ENCODE peak calls at places on chromosomes 1 and 21, in ten cellular contexts. One of them, this sample, is unnamed.

GRCh38 chr1:175192111-175192629 is 406 bp downstream of the KIAA0040 start:
- DNase-seq in breast epithelium: peak
- DNase-seq in stomach: peak
- DNase-seq in Panc1: no peak
- DNase-seq in SK-N-SH: peak
- DNase-seq in endothelial cell of umbilical vein: peak
- DNase-seq in sigmoid colon: peak
- DNase-seq in HCT116: no peak
- DNase-seq in K562: peak
- DNase-seq in HL-60: no peak
- DNase-seq in this sample: peak

GRCh38 chr1:10776206-10776905 is 20.1 kb downstream of the CASZ1 start:
- DNase-seq in breast epithelium: peak
- DNase-seq in stomach: peak
- DNase-seq in Panc1: no peak
- DNase-seq in SK-N-SH: peak
- DNase-seq in endothelial cell of umbilical vein: no peak
- DNase-seq in sigmoid colon: no peak
- DNase-seq in HCT116: no peak
- DNase-seq in K562: no peak
- DNase-seq in HL-60: no peak
- DNase-seq in this sample: no peak

GRCh38 chr1:181936269-181936668 is 125.2 kb downstream of the ZNF648 start:
- DNase-seq in breast epithelium: no peak
- DNase-seq in stomach: no peak
- DNase-seq in Panc1: no peak
- DNase-seq in SK-N-SH: no peak
- DNase-seq in endothelial cell of umbilical vein: no peak
- DNase-seq in sigmoid colon: no peak
- DNase-seq in HCT116: no peak
- DNase-seq in K562: peak
- DNase-seq in HL-60: no peak
- DNase-seq in this sample: no peak

GRCh38 chr1:71948561-71948960 is 333.8 kb downstream of the NEGR1 start:
- DNase-seq in breast epithelium: no peak
- DNase-seq in stomach: no peak
- DNase-seq in Panc1: no peak
- DNase-seq in SK-N-SH: no peak
- DNase-seq in endothelial cell of umbilical vein: no peak
- DNase-seq in sigmoid colon: no peak
- DNase-seq in HCT116: no peak
- DNase-seq in K562: no peak
- DNase-seq in HL-60: no peak
- DNase-seq in this sample: no peak

GRCh38 chr1:236495359-236496120 is 28.2 kb upstream of the LGALS8 start:
- DNase-seq in breast epithelium: no peak
- DNase-seq in stomach: no peak
- DNase-seq in Panc1: no peak
- DNase-seq in SK-N-SH: no peak
- DNase-seq in endothelial cell of umbilical vein: no peak
- DNase-seq in sigmoid colon: no peak
- DNase-seq in HCT116: no peak
- DNase-seq in K562: no peak
- DNase-seq in HL-60: no peak
- DNase-seq in this sample: no peak

GRCh38 chr21:42796327-42797062 is 82.8 kb downstream of the WDR4 start:
- DNase-seq in breast epithelium: no peak
- DNase-seq in stomach: no peak
- DNase-seq in Panc1: no peak
- DNase-seq in SK-N-SH: no peak
- DNase-seq in endothelial cell of umbilical vein: no peak
- DNase-seq in sigmoid colon: no peak
- DNase-seq in HCT116: no peak
- DNase-seq in K562: peak
- DNase-seq in HL-60: no peak
- DNase-seq in this sample: no peak

GRCh38 chr1:150420560-150421265 is 56.8 kb downstream of the RPRD2 start:
- DNase-seq in breast epithelium: no peak
- DNase-seq in stomach: no peak
- DNase-seq in Panc1: no peak
- DNase-seq in SK-N-SH: peak
- DNase-seq in endothelial cell of umbilical vein: peak
- DNase-seq in sigmoid colon: no peak
- DNase-seq in HCT116: no peak
- DNase-seq in K562: no peak
- DNase-seq in HL-60: no peak
- DNase-seq in this sample: no peak

GRCh38 chr1:102897537-102897936 is 210.8 kb downstream of the COL11A1 start:
- DNase-seq in breast epithelium: no peak
- DNase-seq in stomach: no peak
- DNase-seq in Panc1: no peak
- DNase-seq in SK-N-SH: no peak
- DNase-seq in endothelial cell of umbilical vein: peak
- DNase-seq in sigmoid colon: no peak
- DNase-seq in HCT116: no peak
- DNase-seq in K562: no peak
- DNase-seq in HL-60: no peak
- DNase-seq in this sample: no peak

GRCh38 chr1:46364612-46365011 is 24.0 kb downstream of the NSUN4 start:
- DNase-seq in breast epithelium: no peak
- DNase-seq in stomach: no peak
- DNase-seq in Panc1: no peak
- DNase-seq in SK-N-SH: no peak
- DNase-seq in endothelial cell of umbilical vein: no peak
- DNase-seq in sigmoid colon: no peak
- DNase-seq in HCT116: no peak
- DNase-seq in K562: no peak
- DNase-seq in HL-60: no peak
- DNase-seq in this sample: no peak

GRCh38 chr1:60872690-60873089 is 209.7 kb upstream of the NFIA start:
- DNase-seq in breast epithelium: no peak
- DNase-seq in stomach: no peak
- DNase-seq in Panc1: no peak
- DNase-seq in SK-N-SH: no peak
- DNase-seq in endothelial cell of umbilical vein: no peak
- DNase-seq in sigmoid colon: no peak
- DNase-seq in HCT116: no peak
- DNase-seq in K562: no peak
- DNase-seq in HL-60: no peak
- DNase-seq in this sample: no peak

GRCh38 chr1:209808059-209808494 is 2.1 kb upstream of the IRF6 start:
- DNase-seq in breast epithelium: no peak
- DNase-seq in stomach: no peak
- DNase-seq in Panc1: no peak
- DNase-seq in SK-N-SH: peak
- DNase-seq in endothelial cell of umbilical vein: peak
- DNase-seq in sigmoid colon: no peak
- DNase-seq in HCT116: no peak
- DNase-seq in K562: peak
- DNase-seq in HL-60: peak
- DNase-seq in this sample: no peak

GRCh38 chr1:2459757-2460156 is 16.3 kb upstream of the PLCH2 start:
- DNase-seq in breast epithelium: no peak
- DNase-seq in stomach: peak
- DNase-seq in Panc1: no peak
- DNase-seq in SK-N-SH: peak
- DNase-seq in endothelial cell of umbilical vein: peak
- DNase-seq in sigmoid colon: no peak
- DNase-seq in HCT116: no peak
- DNase-seq in K562: no peak
- DNase-seq in HL-60: no peak
- DNase-seq in this sample: no peak

GRCh38 chr1:80212021-80212420 is 1205.5 kb upstream of the ADGRL4 start:
- DNase-seq in breast epithelium: no peak
- DNase-seq in stomach: no peak
- DNase-seq in Panc1: no peak
- DNase-seq in SK-N-SH: no peak
- DNase-seq in endothelial cell of umbilical vein: no peak
- DNase-seq in sigmoid colon: no peak
- DNase-seq in HCT116: no peak
- DNase-seq in K562: no peak
- DNase-seq in HL-60: no peak
- DNase-seq in this sample: no peak

GRCh38 chr21:15014220-15014619 is 50.6 kb downstream of the NRIP1 start:
- DNase-seq in breast epithelium: no peak
- DNase-seq in stomach: no peak
- DNase-seq in Panc1: no peak
- DNase-seq in SK-N-SH: no peak
- DNase-seq in endothelial cell of umbilical vein: no peak
- DNase-seq in sigmoid colon: no peak
- DNase-seq in HCT116: no peak
- DNase-seq in K562: no peak
- DNase-seq in HL-60: no peak
- DNase-seq in this sample: no peak

GRCh38 chr1:162530318-162530984 is 31.1 kb upstream of the UAP1 start:
- DNase-seq in breast epithelium: no peak
- DNase-seq in stomach: no peak
- DNase-seq in Panc1: no peak
- DNase-seq in SK-N-SH: no peak
- DNase-seq in endothelial cell of umbilical vein: peak
- DNase-seq in sigmoid colon: no peak
- DNase-seq in HCT116: no peak
- DNase-seq in K562: no peak
- DNase-seq in HL-60: no peak
- DNase-seq in this sample: peak

GRCh38 chr1:60622486-60622885 is 459.9 kb upstream of the NFIA start:
- DNase-seq in breast epithelium: no peak
- DNase-seq in stomach: no peak
- DNase-seq in Panc1: no peak
- DNase-seq in SK-N-SH: no peak
- DNase-seq in endothelial cell of umbilical vein: no peak
- DNase-seq in sigmoid colon: no peak
- DNase-seq in HCT116: no peak
- DNase-seq in K562: no peak
- DNase-seq in HL-60: no peak
- DNase-seq in this sample: no peak

GRCh38 chr1:107572674-107573205 is 392.2 kb downstream of the VAV3 start:
- DNase-seq in breast epithelium: peak
- DNase-seq in stomach: no peak
- DNase-seq in Panc1: no peak
- DNase-seq in SK-N-SH: no peak
- DNase-seq in endothelial cell of umbilical vein: no peak
- DNase-seq in sigmoid colon: peak
- DNase-seq in HCT116: no peak
- DNase-seq in K562: no peak
- DNase-seq in HL-60: no peak
- DNase-seq in this sample: no peak
- TF ChIP-seq POLR2AphosphoS5 in breast epithelium: no peak
- TF ChIP-seq POLR2AphosphoS5 in stomach: no peak
- TF ChIP-seq POLR2AphosphoS5 in Panc1: no peak
- TF ChIP-seq POLR2AphosphoS5 in SK-N-SH: no peak
- TF ChIP-seq POLR2AphosphoS5 in endothelial cell of umbilical vein: no peak
- TF ChIP-seq POLR2AphosphoS5 in sigmoid colon: no peak
- TF ChIP-seq POLR2AphosphoS5 in HCT116: no peak
- TF ChIP-seq POLR2AphosphoS5 in K562: no peak
- TF ChIP-seq POLR2AphosphoS5 in HL-60: no peak
- TF ChIP-seq POLR2AphosphoS5 in this sample: no peak

DNA sequence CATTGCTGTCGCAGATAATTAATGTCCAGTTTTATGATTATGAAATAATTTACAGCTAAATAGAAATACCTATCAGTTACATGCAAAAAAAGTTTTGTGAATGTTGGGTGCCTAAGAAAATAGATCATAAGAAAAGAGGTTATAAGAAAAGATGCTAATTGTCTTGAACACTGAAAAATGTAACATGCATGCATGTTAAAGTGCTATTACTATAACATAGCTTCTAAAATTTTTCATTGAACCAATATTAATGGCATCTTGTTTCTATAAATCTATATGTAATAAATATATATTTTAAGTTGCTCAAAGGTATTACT is 35.5 kb upstream of the SCYL3 start:
- DNase-seq in breast epithelium: no peak
- DNase-seq in stomach: no peak
- DNase-seq in Panc1: no peak
- DNase-seq in SK-N-SH: no peak
- DNase-seq in endothelial cell of umbilical vein: no peak
- DNase-seq in sigmoid colon: no peak
- DNase-seq in HCT116: no peak
- DNase-seq in K562: no peak
- DNase-seq in HL-60: no peak
- DNase-seq in this sample: no peak
- TF ChIP-seq POLR2AphosphoS5 in breast epithelium: no peak
- TF ChIP-seq POLR2AphosphoS5 in stomach: no peak
- TF ChIP-seq POLR2AphosphoS5 in Panc1: no peak
- TF ChIP-seq POLR2AphosphoS5 in SK-N-SH: no peak
- TF ChIP-seq POLR2AphosphoS5 in endothelial cell of umbilical vein: no peak
- TF ChIP-seq POLR2AphosphoS5 in sigmoid colon: no peak
- TF ChIP-seq POLR2AphosphoS5 in HCT116: no peak
- TF ChIP-seq POLR2AphosphoS5 in K562: no peak
- TF ChIP-seq POLR2AphosphoS5 in HL-60: no peak
- TF ChIP-seq POLR2AphosphoS5 in this sample: no peak

GRCh38 chr1:198157241-198157846 is 546 bp downstream of the NEK7 start:
- DNase-seq in breast epithelium: peak
- DNase-seq in stomach: peak
- DNase-seq in Panc1: peak
- DNase-seq in SK-N-SH: peak
- DNase-seq in endothelial cell of umbilical vein: peak
- DNase-seq in sigmoid colon: peak
- DNase-seq in HCT116: peak
- DNase-seq in K562: peak
- DNase-seq in HL-60: peak
- DNase-seq in this sample: peak
- TF ChIP-seq POLR2AphosphoS5 in breast epithelium: peak
- TF ChIP-seq POLR2AphosphoS5 in stomach: peak
- TF ChIP-seq POLR2AphosphoS5 in Panc1: no peak
- TF ChIP-seq POLR2AphosphoS5 in SK-N-SH: peak
- TF ChIP-seq POLR2AphosphoS5 in endothelial cell of umbilical vein: no peak
- TF ChIP-seq POLR2AphosphoS5 in sigmoid colon: peak
- TF ChIP-seq POLR2AphosphoS5 in HCT116: peak
- TF ChIP-seq POLR2AphosphoS5 in K562: no peak
- TF ChIP-seq POLR2AphosphoS5 in HL-60: no peak
- TF ChIP-seq POLR2AphosphoS5 in this sample: peak

DNA sequence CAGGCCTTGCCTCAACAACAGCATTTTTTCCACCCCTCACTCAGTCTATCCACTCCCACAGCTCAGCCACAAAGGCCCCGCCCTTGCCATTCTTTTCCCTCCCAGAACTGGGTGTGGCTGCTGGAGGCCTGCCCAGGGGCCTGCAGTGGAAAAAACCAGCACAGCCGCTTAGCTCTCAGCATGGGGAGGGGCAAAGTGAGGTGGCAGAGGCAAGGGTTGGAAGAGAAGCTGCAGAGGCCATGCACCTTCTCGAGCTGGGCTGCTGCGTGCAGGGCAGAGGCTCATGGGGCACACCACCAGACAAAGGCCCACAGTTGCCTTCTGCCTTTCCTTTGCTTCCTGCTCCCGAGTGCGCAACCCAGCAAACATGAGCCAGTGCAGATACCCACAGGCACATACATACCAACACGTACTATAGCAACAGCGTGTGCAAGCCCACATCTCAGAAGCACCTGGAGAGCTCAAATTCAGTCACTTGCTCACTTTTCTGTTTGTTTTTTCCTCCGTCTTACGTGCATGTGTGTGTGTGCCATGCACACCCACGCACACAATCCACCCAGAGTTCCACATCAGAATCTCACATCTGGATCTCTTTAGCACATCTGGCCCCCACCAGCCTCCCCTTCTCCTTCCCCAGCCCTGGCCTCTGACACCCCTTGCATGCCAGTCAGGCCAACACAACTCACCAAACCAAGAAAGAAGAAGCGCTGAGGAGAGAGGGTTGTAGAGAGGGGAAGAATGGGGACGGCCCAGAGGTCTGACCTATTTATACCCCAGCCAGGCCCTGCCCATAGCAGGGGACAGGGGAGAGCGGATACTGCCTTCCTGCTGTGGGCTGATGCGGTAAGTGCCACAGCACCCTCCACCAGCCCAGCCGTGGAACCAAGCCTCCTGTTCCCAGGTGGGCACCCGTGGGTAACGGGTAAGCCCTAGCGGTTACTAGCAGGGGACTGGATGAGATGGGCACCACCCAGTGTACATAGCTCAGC is at the start of gene S100A4:
- DNase-seq in breast epithelium: peak
- DNase-seq in stomach: peak
- DNase-seq in Panc1: peak
- DNase-seq in SK-N-SH: peak
- DNase-seq in endothelial cell of umbilical vein: peak
- DNase-seq in sigmoid colon: peak
- DNase-seq in HCT116: peak
- DNase-seq in K562: peak
- DNase-seq in HL-60: peak
- DNase-seq in this sample: peak
- TF ChIP-seq POLR2AphosphoS5 in breast epithelium: no peak
- TF ChIP-seq POLR2AphosphoS5 in stomach: peak
- TF ChIP-seq POLR2AphosphoS5 in Panc1: peak
- TF ChIP-seq POLR2AphosphoS5 in SK-N-SH: no peak
- TF ChIP-seq POLR2AphosphoS5 in endothelial cell of umbilical vein: no peak
- TF ChIP-seq POLR2AphosphoS5 in sigmoid colon: peak
- TF ChIP-seq POLR2AphosphoS5 in HCT116: peak
- TF ChIP-seq POLR2AphosphoS5 in K562: no peak
- TF ChIP-seq POLR2AphosphoS5 in HL-60: peak
- TF ChIP-seq POLR2AphosphoS5 in this sample: no peak